ENCODE peak calls at places on chromosomes 1 and 21, in four cellular contexts. One of them, this sample, is unnamed.

GRCh38 chr21:43645414-43645891 is 13.8 kb downstream of the HSF2BP start:
- DNase-seq in GM12878: no peak
- DNase-seq in HepG2: peak
- DNase-seq in K562: peak
- DNase-seq in this sample: no peak

GRCh38 chr1:235725493-235725892 is 75.9 kb upstream of the GNG4 start:
- DNase-seq in GM12878: no peak
- DNase-seq in K562: no peak
- DNase-seq in HepG2: no peak
- DNase-seq in this sample: no peak

GRCh38 chr1:119712342-119713038 is 756 bp downstream of the PHGDH start:
- DNase-seq in HepG2: peak
- DNase-seq in GM12878: no peak
- DNase-seq in K562: peak
- DNase-seq in this sample: peak

GRCh38 chr21:18950045-18950740 is 546.6 kb upstream of the TMPRSS15 start:
- DNase-seq in GM12878: no peak
- DNase-seq in HepG2: no peak
- DNase-seq in K562: no peak
- DNase-seq in this sample: no peak

GRCh38 chr1:214296860-214297699 is 16.1 kb downstream of the SMYD2 start:
- DNase-seq in GM12878: no peak
- DNase-seq in K562: no peak
- DNase-seq in HepG2: no peak
- DNase-seq in this sample: no peak

GRCh38 chr1:9822897-9823692 is 670 bp downstream of the CLSTN1 start:
- DNase-seq in HepG2: no peak
- DNase-seq in K562: peak
- DNase-seq in GM12878: no peak
- DNase-seq in this sample: no peak

GRCh38 chr1:43587594-43587993 is 56.9 kb downstream of the PTPRF start:
- DNase-seq in K562: no peak
- DNase-seq in HepG2: no peak
- DNase-seq in GM12878: no peak
- DNase-seq in this sample: no peak

GRCh38 chr1:47931395-47931794 is 65.8 kb downstream of the TRABD2B start:
- DNase-seq in K562: no peak
- DNase-seq in GM12878: no peak
- DNase-seq in HepG2: peak
- DNase-seq in this sample: no peak

GRCh38 chr1:236502972-236503639 is 20.7 kb upstream of the LGALS8 start:
- DNase-seq in HepG2: peak
- DNase-seq in K562: peak
- DNase-seq in GM12878: no peak
- DNase-seq in this sample: no peak

GRCh38 chr1:43653893-43654292 is 3.9 kb downstream of the KDM4A start:
- DNase-seq in HepG2: no peak
- DNase-seq in K562: peak
- DNase-seq in GM12878: peak
- DNase-seq in this sample: no peak

GRCh38 chr1:172040466-172040865 is 199.2 kb downstream of the DNM3 start:
- DNase-seq in GM12878: no peak
- DNase-seq in HepG2: no peak
- DNase-seq in K562: no peak
- DNase-seq in this sample: no peak

GRCh38 chr1:172561252-172561651 is 28.3 kb downstream of the SUCO start:
- DNase-seq in HepG2: no peak
- DNase-seq in K562: no peak
- DNase-seq in GM12878: no peak
- DNase-seq in this sample: no peak

GRCh38 chr1:27290586-27290985 is 31.4 kb upstream of the TMEM222 start:
- DNase-seq in HepG2: no peak
- DNase-seq in K562: no peak
- DNase-seq in GM12878: no peak
- DNase-seq in this sample: no peak

GRCh38 chr21:45353200-45353599 is 51.8 kb upstream of the COL18A1 start:
- DNase-seq in HepG2: no peak
- DNase-seq in GM12878: no peak
- DNase-seq in K562: no peak
- DNase-seq in this sample: peak

GRCh38 chr1:182671779-182672486 is 12.5 kb downstream of the RGS8 start:
- DNase-seq in GM12878: no peak
- DNase-seq in K562: no peak
- DNase-seq in HepG2: no peak
- DNase-seq in this sample: peak

GRCh38 chr1:19006000-19006399 is 49.5 kb upstream of the IFFO2 start:
- DNase-seq in K562: peak
- DNase-seq in HepG2: no peak
- DNase-seq in GM12878: no peak
- DNase-seq in this sample: no peak

GRCh38 chr1:207672525-207673130 is 27.7 kb downstream of the CR1L start:
- DNase-seq in K562: peak
- DNase-seq in HepG2: peak
- DNase-seq in GM12878: no peak
- DNase-seq in this sample: peak

GRCh38 chr1:191206808-191207207 is 729.1 kb upstream of the BRINP3 start:
- DNase-seq in GM12878: no peak
- DNase-seq in K562: no peak
- DNase-seq in HepG2: no peak
- DNase-seq in this sample: no peak

GRCh38 chr1:17155257-17155895 is 36.1 kb upstream of the PADI2 start:
- DNase-seq in GM12878: no peak
- DNase-seq in K562: no peak
- DNase-seq in HepG2: no peak
- DNase-seq in this sample: no peak

GRCh38 chr1:180926164-180926981 is 13.7 kb downstream of the KIAA1614 start:
- DNase-seq in K562: peak
- DNase-seq in GM12878: no peak
- DNase-seq in HepG2: no peak
- DNase-seq in this sample: peak

GRCh38 chr1:186927884-186928283 is 99.1 kb downstream of the PLA2G4A start:
- DNase-seq in K562: no peak
- DNase-seq in HepG2: no peak
- DNase-seq in GM12878: no peak
- DNase-seq in this sample: no peak

GRCh38 chr1:247914941-247915662 is 5.0 kb upstream of the OR2T8 start:
- DNase-seq in K562: no peak
- DNase-seq in HepG2: no peak
- DNase-seq in GM12878: no peak
- DNase-seq in this sample: no peak

GRCh38 chr1:247923941-247924340 is 748 bp upstream of the OR2AJ1 start:
- DNase-seq in HepG2: no peak
- DNase-seq in K562: no peak
- DNase-seq in GM12878: no peak
- DNase-seq in this sample: no peak

GRCh38 chr1:247924868-247925267 is at the start of gene OR2AJ1:
- DNase-seq in K562: no peak
- DNase-seq in HepG2: no peak
- DNase-seq in GM12878: no peak
- DNase-seq in this sample: no peak

DNA sequence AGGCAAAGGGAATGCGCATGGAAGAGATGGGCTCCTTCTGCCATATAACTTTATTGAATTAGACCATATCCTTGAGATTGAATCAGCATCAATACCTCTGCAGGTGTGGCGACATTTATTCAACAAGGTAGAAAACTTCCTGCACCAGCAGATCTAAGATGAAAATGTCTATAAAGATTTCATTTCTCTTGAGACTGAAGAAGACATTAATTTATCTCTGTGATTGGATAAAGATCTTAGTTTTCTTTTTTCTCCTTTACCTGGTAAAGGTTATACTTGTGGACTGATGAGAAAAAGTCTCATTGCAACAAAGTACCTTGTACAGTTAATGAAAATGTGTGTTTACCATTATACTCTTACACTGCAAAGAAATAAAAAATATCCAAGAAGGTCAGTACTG is at the start of gene OR2T8:
- DNase-seq in K562: no peak
- DNase-seq in HepG2: no peak
- DNase-seq in GM12878: no peak
- DNase-seq in this sample: no peak
- TF ChIP-seq YY1 in K562: no peak
- TF ChIP-seq YY1 in HepG2: no peak
- TF ChIP-seq YY1 in GM12878: no peak
- TF ChIP-seq YY1 in this sample: no peak

GRCh38 chr1:192311281-192311680 is 5.5 kb upstream of the RGS21 start:
- DNase-seq in K562: peak
- DNase-seq in GM12878: no peak
- DNase-seq in HepG2: peak
- DNase-seq in this sample: no peak
- TF ChIP-seq CTCF in K562: no peak
- TF ChIP-seq CTCF in GM12878: no peak
- TF ChIP-seq CTCF in HepG2: peak
- TF ChIP-seq CTCF in this sample: peak

GRCh38 chr21:42403611-42404231 is at the start of gene UBASH3A:
- DNase-seq in GM12878: no peak
- DNase-seq in K562: peak
- DNase-seq in HepG2: no peak
- DNase-seq in this sample: no peak

GRCh38 chr21:42400525-42400924 is 3.2 kb upstream of the UBASH3A start:
- DNase-seq in GM12878: peak
- DNase-seq in HepG2: no peak
- DNase-seq in K562: no peak
- DNase-seq in this sample: no peak

GRCh38 chr21:42401820-42402251 is 1.9 kb upstream of the UBASH3A start:
- DNase-seq in K562: no peak
- DNase-seq in HepG2: no peak
- DNase-seq in GM12878: no peak
- DNase-seq in this sample: no peak

GRCh38 chr21:42398414-42399030 is 2.7 kb upstream of the TMPRSS3 start:
- DNase-seq in K562: no peak
- DNase-seq in GM12878: no peak
- DNase-seq in HepG2: no peak
- DNase-seq in this sample: no peak

GRCh38 chr21:42401164-42401563 is 2.5 kb upstream of the UBASH3A start:
- DNase-seq in GM12878: no peak
- DNase-seq in K562: no peak
- DNase-seq in HepG2: no peak
- DNase-seq in this sample: no peak
- TF ChIP-seq MXI1 in GM12878: no peak
- TF ChIP-seq MXI1 in K562: no peak
- TF ChIP-seq MXI1 in HepG2: no peak
- TF ChIP-seq MXI1 in this sample: no peak

GRCh38 chr1:202662081-202662480 is 48.2 kb downstream of the SYT2 start:
- DNase-seq in HepG2: no peak
- DNase-seq in K562: no peak
- DNase-seq in GM12878: no peak
- DNase-seq in this sample: peak

GRCh38 chr1:202665417-202665816 is 44.8 kb downstream of the SYT2 start:
- DNase-seq in HepG2: no peak
- DNase-seq in K562: no peak
- DNase-seq in GM12878: no peak
- DNase-seq in this sample: no peak

GRCh38 chr1:202663141-202663540 is 47.1 kb downstream of the SYT2 start:
- DNase-seq in K562: no peak
- DNase-seq in HepG2: no peak
- DNase-seq in GM12878: no peak
- DNase-seq in this sample: no peak

GRCh38 chr1:202661136-202661845 is 49.0 kb downstream of the SYT2 start:
- DNase-seq in K562: no peak
- DNase-seq in HepG2: no peak
- DNase-seq in GM12878: no peak
- DNase-seq in this sample: no peak

GRCh38 chr1:202664083-202664482 is 46.2 kb downstream of the SYT2 start:
- DNase-seq in HepG2: no peak
- DNase-seq in K562: no peak
- DNase-seq in GM12878: no peak
- DNase-seq in this sample: no peak
- TF ChIP-seq YY1 in HepG2: no peak
- TF ChIP-seq YY1 in K562: no peak
- TF ChIP-seq YY1 in GM12878: no peak
- TF ChIP-seq YY1 in this sample: no peak

DNA sequence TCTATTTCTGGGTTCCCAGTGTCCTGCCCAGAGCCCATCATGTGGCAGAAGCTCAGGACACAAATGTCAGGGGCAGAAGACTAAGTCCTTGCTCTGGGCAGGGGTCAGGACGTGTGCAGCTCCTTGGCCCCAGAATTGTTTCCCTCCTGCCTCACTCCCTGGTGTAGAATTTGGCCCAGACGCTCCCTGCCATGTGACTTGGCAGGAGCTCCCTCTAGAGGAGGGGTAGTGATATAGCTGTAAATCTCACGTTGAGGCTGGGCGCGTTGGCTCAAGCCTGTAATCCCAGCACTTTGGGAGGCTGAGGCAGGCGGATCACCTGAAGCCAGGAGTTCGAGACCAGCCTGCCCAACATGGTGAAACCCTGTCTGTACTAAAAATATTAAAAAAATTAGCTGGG is 91.2 kb downstream of the UBIAD1 start:
- DNase-seq in HepG2: no peak
- DNase-seq in GM12878: no peak
- DNase-seq in K562: peak
- DNase-seq in this sample: no peak
- TF ChIP-seq CTCF in HepG2: peak
- TF ChIP-seq CTCF in GM12878: peak
- TF ChIP-seq CTCF in K562: peak
- TF ChIP-seq CTCF in this sample: peak

DNA sequence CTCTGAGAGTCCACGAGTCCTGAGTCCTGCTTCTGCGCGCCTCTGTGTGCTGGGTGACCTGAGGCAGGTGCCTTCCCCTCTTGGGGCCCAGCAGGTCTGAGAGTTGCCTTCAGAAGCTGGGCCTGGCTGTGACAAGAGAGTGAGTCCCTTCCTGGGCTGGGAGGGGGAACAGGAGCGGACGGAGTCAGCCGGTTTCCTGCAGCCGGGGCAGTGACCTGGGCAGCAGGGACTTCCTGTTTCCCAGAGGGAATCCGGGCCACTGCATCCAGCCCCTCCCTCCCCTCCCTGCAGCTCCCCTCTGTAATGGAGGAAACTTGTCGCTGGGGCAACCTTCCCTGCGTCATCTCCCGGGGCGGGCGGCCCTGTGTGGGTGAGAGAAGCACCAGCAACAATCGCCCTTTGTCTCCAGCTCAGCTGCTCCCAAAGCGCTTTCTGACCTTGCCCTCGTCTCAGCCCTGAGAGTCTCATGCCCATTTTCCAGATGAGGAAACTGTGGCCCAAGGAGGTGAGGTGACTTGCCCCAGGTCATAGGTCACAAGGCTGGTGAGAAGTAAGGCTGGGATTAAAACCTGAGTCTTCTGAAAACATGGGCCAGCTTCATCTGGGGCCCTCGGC is 61.1 kb downstream of the SDC3 start:
- DNase-seq in K562: no peak
- DNase-seq in GM12878: no peak
- DNase-seq in HepG2: peak
- DNase-seq in this sample: no peak
- TF ChIP-seq MXI1 in K562: no peak
- TF ChIP-seq MXI1 in GM12878: no peak
- TF ChIP-seq MXI1 in HepG2: peak
- TF ChIP-seq MXI1 in this sample: no peak

This sample was measured in SK-N-SH.